ENCODE peak calls at places on chromosomes 4 and X, in seven cellular contexts. S is HFF-Myc; H is activated T-helper 1 cell treated with anti-CD3 and anti-CD28 coated beads, Interleukin-2, amount 50 U/mL, for 16 hours; K is H1; V is HEK293T; F is EH; Z is effector memory CD4-positive, alpha-beta T cell. E is an unnamed sample.

GRCh38 chr4:7461171-7461570 is 26.4 kb upstream of the PSAPL1 start:
- DNase-seq in S (no peak), H (no peak), K (peak), V (no peak), F (no peak), Z (no peak), E (no peak)

GRCh38 chr4:121140712-121141111 is 23.4 kb downstream of the TNIP3 start:
- DNase-seq in S (no peak), H (no peak), K (no peak), V (no peak), F (peak), Z (no peak), E (peak)

GRCh38 chrX:130103605-130104004 is 6.7 kb downstream of the ELF4 start:
- DNase-seq in S (no peak), H (no peak), K (no peak), V (no peak), F (no peak), Z (no peak), E (no peak)

GRCh38 chr4:173807347-173807746 is 277.3 kb upstream of the HAND2 start:
- DNase-seq in S (no peak), H (no peak), K (no peak), V (no peak), F (no peak), Z (no peak), E (peak)

GRCh38 chr4:8688041-8688907 is 95.7 kb downstream of the CPZ start:
- DNase-seq in S (no peak), H (no peak), K (peak), V (peak), F (peak), Z (no peak), E (no peak)

GRCh38 chrX:57902633-57903032 is 7.6 kb downstream of the ZXDA start:
- DNase-seq in S (no peak), H (no peak), K (no peak), V (no peak), F (no peak), Z (no peak), E (no peak)

GRCh38 chr4:26803462-26803861 is 57.2 kb upstream of the STIM2 start:
- DNase-seq in S (no peak), H (no peak), K (no peak), V (no peak), F (no peak), Z (no peak), E (no peak)

GRCh38 chr4:25694466-25694865 is 38.8 kb downstream of the SLC34A2 start:
- DNase-seq in S (no peak), H (no peak), K (no peak), V (no peak), F (peak), Z (no peak), E (no peak)

GRCh38 chrX:31580726-31581125 is 508.9 kb upstream of the FTHL17 start:
- DNase-seq in S (no peak), H (no peak), K (no peak), V (no peak), F (peak), Z (no peak), E (peak)

GRCh38 chrX:1475881-1476280 is 23.2 kb upstream of the ASMTL start:
- DNase-seq in S (no peak), H (no peak), K (peak), V (no peak), F (no peak), Z (no peak), E (no peak)

GRCh38 chrX:585115-585808 is 45.3 kb upstream of the SHOX start:
- DNase-seq in S (no peak), H (no peak), K (peak), V (no peak), F (no peak), Z (no peak), E (no peak)

GRCh38 chr4:53113433-53114215 is 251.5 kb downstream of the RASL11B start:
- DNase-seq in S (no peak), H (no peak), K (no peak), V (no peak), F (no peak), Z (no peak), E (no peak)

E was measured in GM04503.